ENCODE peak calls at places on chromosome 1, in seven cellular contexts. N, K, B, Z, H, D and Q are unnamed samples.

GRCh38 chr1:47915677-47916353 is 81.4 kb downstream of the TRABD2B start:
- DNase-seq in N (no peak), K (no peak), B (no peak), Z (no peak), H (no peak), D (no peak), Q (no peak)

GRCh38 chr1:96674909-96675308 is 46.7 kb upstream of the PTBP2 start:
- DNase-seq in N (no peak), K (no peak), B (no peak), Z (no peak), H (no peak), D (no peak), Q (no peak)

GRCh38 chr1:179786815-179787736 is 44.0 kb downstream of the FAM163A start:
- DNase-seq in N (no peak), K (no peak), B (no peak), Z (no peak), H (no peak), D (no peak), Q (no peak)

GRCh38 chr1:53190210-53190611 is 6.4 kb upstream of the CPT2 start:
- DNase-seq in N (no peak), K (no peak), B (no peak), Z (no peak), H (no peak), D (no peak), Q (no peak)

GRCh38 chr1:9858293-9859035 is 34.7 kb upstream of the CLSTN1 start:
- DNase-seq in N (no peak), K (no peak), B (no peak), Z (no peak), H (no peak), D (no peak), Q (no peak)

GRCh38 chr1:175714350-175714749 is 29.0 kb downstream of the TNR start:
- DNase-seq in N (no peak), K (no peak), B (no peak), Z (no peak), H (no peak), D (no peak), Q (no peak)

GRCh38 chr1:42145726-42146125 is 7.5 kb upstream of the GUCA2B start:
- DNase-seq in N (no peak), K (no peak), B (peak), Z (no peak), H (no peak), D (no peak), Q (no peak)

GRCh38 chr1:70286453-70286852 is 65.3 kb downstream of the SRSF11 start:
- DNase-seq in N (no peak), K (no peak), B (no peak), Z (no peak), H (no peak), D (no peak), Q (no peak)

GRCh38 chr1:93442276-93442675 is 5.6 kb upstream of the FNBP1L start:
- DNase-seq in N (no peak), K (no peak), B (no peak), Z (no peak), H (no peak), D (peak), Q (no peak)

GRCh38 chr1:53938136-53938830 is 7.2 kb downstream of the IFT25 start:
- DNase-seq in N (no peak), K (no peak), B (no peak), Z (no peak), H (peak), D (no peak), Q (no peak)

GRCh38 chr1:192730206-192730605 is 78.6 kb upstream of the RGS2 start:
- DNase-seq in N (no peak), K (no peak), B (no peak), Z (no peak), H (peak), D (no peak), Q (no peak)

GRCh38 chr1:211352985-211353515 is 26.4 kb downstream of the TRAF5 start:
- DNase-seq in N (peak), K (no peak), B (no peak), Z (no peak), H (no peak), D (peak), Q (no peak)

GRCh38 chr1:207430602-207431001 is 23.5 kb upstream of the CR2 start:
- DNase-seq in N (no peak), K (no peak), B (no peak), Z (no peak), H (no peak), D (no peak), Q (no peak)

GRCh38 chr1:244952940-244953339 is 88.6 kb upstream of the HNRNPU start:
- DNase-seq in N (no peak), K (no peak), B (no peak), Z (no peak), H (no peak), D (peak), Q (no peak)

GRCh38 chr1:118144777-118145176 is 40.3 kb downstream of the SPAG17 start:
- DNase-seq in N (no peak), K (no peak), B (no peak), Z (no peak), H (peak), D (no peak), Q (no peak)

GRCh38 chr1:1282998-1283397 is 2.8 kb downstream of the SCNN1D start:
- DNase-seq in N (no peak), K (no peak), B (no peak), Z (no peak), H (peak), D (no peak), Q (no peak)

GRCh38 chr1:1285618-1286311 is 5.5 kb downstream of the SCNN1D start:
- DNase-seq in N (no peak), K (no peak), B (no peak), Z (no peak), H (no peak), D (no peak), Q (no peak)

GRCh38 chr1:1285102-1285571 is 4.9 kb downstream of the SCNN1D start:
- DNase-seq in N (no peak), K (no peak), B (no peak), Z (no peak), H (no peak), D (no peak), Q (no peak)

GRCh38 chr1:1284370-1285101 is 4.3 kb downstream of the SCNN1D start:
- DNase-seq in N (no peak), K (no peak), B (peak), Z (no peak), H (no peak), D (no peak), Q (no peak)

DNA sequence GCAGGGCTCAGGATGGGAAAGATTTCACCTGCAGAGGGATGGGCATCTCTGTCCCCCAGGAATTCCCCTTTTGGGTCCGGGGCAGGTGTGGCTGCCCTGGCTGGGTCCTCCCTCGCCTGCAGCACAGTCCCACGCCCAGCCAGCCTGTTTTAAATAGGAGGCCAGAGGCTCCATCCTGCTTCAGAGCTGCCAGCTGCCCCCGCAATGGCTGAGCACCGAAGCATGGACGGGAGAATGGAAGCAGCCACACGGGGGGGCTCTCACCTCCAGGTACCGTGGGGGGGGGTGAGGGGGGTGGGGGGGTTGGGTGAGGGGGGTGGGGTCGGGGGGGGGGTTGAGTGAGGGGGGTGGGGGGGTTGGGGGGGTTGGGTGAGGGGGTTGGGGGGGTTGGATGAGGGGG is 3.6 kb downstream of the SCNN1D start:
- DNase-seq in N (no peak), K (no peak), B (no peak), Z (no peak), H (no peak), D (peak), Q (no peak)
- H3K27ac ChIP-seq in N (no peak), K (no peak), B (no peak), Z (no peak), H (no peak), D (peak), Q (no peak)

DNA sequence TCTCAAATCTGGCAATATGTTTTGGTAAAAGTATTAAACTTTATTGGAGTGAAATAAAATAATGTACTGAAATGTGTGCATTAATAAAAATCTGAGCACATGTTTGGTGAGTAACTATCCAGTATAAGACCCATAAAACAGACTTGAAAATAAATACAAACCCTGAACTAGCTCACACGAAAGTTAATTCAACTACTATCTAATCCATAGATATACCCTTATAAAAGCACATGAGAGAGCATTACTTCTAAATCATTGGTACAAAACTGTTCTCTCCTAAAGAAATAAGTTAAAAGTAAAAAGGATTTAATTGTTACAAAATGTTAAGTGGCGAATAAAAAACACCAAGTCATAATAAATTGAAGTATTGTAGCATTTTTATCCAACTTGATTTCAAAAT is 295.6 kb downstream of the PTPRC start:
- DNase-seq in N (no peak), K (no peak), B (no peak), Z (no peak), H (no peak), D (no peak), Q (no peak)
- H3K27ac ChIP-seq in N (no peak), K (no peak), B (no peak), Z (peak), H (peak), D (no peak), Q (peak)

GRCh38 chr1:172680244-172680643 is 21.3 kb downstream of the FASLG start:
- DNase-seq in N (no peak), K (no peak), B (no peak), Z (no peak), H (no peak), D (no peak), Q (no peak)

GRCh38 chr1:172682812-172683211 is 23.9 kb downstream of the FASLG start:
- DNase-seq in N (no peak), K (no peak), B (no peak), Z (no peak), H (no peak), D (no peak), Q (no peak)

GRCh38 chr1:172680733-172681275 is 21.9 kb downstream of the FASLG start:
- DNase-seq in N (no peak), K (no peak), B (no peak), Z (no peak), H (no peak), D (no peak), Q (no peak)

GRCh38 chr1:172674831-172675613 is 16.1 kb downstream of the FASLG start:
- DNase-seq in N (no peak), K (no peak), B (no peak), Z (no peak), H (no peak), D (no peak), Q (no peak)

DNA sequence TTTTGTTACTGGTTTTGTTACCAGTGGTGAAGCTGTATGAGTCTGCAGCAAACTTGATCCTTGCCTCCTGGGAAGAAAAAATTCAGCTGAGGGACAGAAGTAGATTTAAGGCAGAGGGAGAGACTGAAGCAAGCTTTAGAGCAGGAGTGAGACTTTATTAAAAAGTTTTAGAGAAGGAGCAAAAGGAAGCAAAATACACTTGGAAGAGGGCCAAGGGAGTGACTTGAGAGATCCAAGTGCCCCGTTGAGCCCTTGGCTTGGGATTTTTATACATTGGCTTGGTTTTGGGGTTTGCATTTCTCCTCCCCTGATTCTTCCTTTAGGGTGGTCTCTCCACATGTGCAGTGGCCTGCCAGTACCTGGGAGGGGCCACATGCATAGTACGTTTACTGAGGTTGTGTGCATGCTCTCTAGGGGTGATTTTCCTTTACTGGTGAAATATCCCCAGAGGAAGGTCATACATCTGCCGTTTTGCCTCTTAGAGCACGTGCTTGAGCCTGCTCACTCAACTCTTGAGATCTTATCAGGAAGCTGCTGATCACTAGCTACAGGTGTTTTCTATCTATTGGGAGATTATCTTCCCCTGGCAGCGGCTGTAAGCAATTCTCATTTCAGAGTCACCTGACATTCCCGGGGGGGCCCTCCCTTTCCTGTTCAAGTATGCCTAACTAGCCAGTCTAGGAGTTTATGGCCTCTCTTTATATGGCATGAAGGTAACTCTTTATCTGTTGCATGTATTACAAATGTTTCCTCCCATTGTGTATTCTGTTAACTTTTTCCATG is 20.3 kb downstream of the FASLG start:
- DNase-seq in N (no peak), K (no peak), B (no peak), Z (no peak), H (no peak), D (no peak), Q (no peak)
- H3K27ac ChIP-seq in N (no peak), K (no peak), B (no peak), Z (no peak), H (no peak), D (no peak), Q (no peak)

DNA sequence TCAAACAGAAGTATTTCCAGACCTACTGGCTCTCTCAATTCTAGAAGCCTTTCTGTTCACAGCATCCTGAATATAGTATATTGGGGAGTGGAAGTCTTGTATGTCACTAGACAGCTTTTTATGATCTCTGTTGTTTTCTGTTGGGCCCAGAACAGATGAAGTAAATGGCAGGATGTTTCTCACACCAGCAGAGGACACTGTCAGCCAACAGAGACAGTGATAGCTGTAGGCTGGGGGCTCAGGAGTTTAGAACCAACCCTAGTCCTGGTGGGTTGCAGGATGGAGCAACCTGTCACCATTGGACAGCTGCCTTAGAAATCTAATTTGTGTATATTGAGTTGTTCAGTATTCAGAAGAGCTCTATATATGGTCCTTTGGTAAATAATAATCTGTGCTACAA is 16.9 kb downstream of the AGO1 start:
- DNase-seq in N (no peak), K (no peak), B (no peak), Z (no peak), H (no peak), D (no peak), Q (no peak)
- H3K27ac ChIP-seq in N (no peak), K (no peak), B (no peak), Z (no peak), H (no peak), D (no peak), Q (no peak)

GRCh38 chr1:169653873-169654272 is 23.9 kb upstream of the SELP start:
- DNase-seq in N (no peak), K (no peak), B (no peak), Z (no peak), H (no peak), D (no peak), Q (no peak)
- H3K27ac ChIP-seq in N (no peak), K (no peak), B (no peak), Z (no peak), H (no peak), D (no peak), Q (peak)

GRCh38 chr1:188642585-188643168 is 1813.9 kb downstream of the PLA2G4A start:
- DNase-seq in N (no peak), K (no peak), B (no peak), Z (no peak), H (no peak), D (no peak), Q (no peak)
- H3K27ac ChIP-seq in N (no peak), K (no peak), B (no peak), Z (no peak), H (no peak), D (no peak), Q (no peak)

GRCh38 chr1:12473596-12474329 is 144.2 kb downstream of the DHRS3 start:
- DNase-seq in N (no peak), K (no peak), B (no peak), Z (no peak), H (peak), D (no peak), Q (no peak)
- H3K27ac ChIP-seq in N (peak), K (no peak), B (peak), Z (no peak), H (peak), D (no peak), Q (no peak)

DNA sequence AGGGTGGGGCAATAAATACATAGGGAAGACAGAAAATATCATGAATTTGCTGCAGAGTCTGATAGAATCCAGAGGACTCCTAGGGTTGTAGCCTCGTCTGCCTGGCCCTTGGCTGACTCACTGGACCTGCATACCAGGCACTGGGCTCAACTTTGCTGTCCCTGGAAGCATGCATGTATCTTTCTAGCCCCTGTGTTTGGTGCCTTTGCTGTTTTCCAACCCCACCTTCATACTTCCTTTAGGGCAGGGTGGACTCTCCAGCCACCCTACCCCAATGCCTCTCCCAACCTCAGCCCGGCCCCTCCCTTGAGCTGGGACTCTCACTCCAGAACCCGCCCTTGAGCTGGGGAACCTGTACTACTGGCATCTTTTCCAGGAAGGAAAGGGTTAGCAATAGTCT is 1.2 kb downstream of the RAB25 start:
- DNase-seq in N (no peak), K (no peak), B (no peak), Z (no peak), H (peak), D (peak), Q (no peak)
- H3K27ac ChIP-seq in N (no peak), K (no peak), B (no peak), Z (no peak), H (no peak), D (no peak), Q (no peak)